ENCODE peak calls at places on chromosomes 2 and 18, in four cellular contexts. One of them, this sample, is unnamed.
A peak's percentile ranks its signal among the peaks of the same experiment; 100 is the strongest.

GRCh38 chr18:50614838-50615237 is 55.0 kb downstream of the MAPK4 start:
- DNase-seq in AG10803: peak; percentile 62
- DNase-seq in CD4-positive, alpha-beta T cell: no peak
- DNase-seq in psoas muscle: peak; percentile 68
- DNase-seq in this sample: no peak

GRCh38 chr18:12321331-12321730 is 13.3 kb downstream of the TUBB6 start:
- DNase-seq in CD4-positive, alpha-beta T cell: no peak
- DNase-seq in AG10803: no peak
- DNase-seq in psoas muscle: no peak
- DNase-seq in this sample: no peak

GRCh38 chr2:59288771-59289170 is 1047.6 kb upstream of the FANCL start:
- DNase-seq in psoas muscle: no peak
- DNase-seq in AG10803: no peak
- DNase-seq in CD4-positive, alpha-beta T cell: no peak
- DNase-seq in this sample: no peak

GRCh38 chr2:69305712-69306611 is 81.1 kb downstream of the GFPT1 start:
- DNase-seq in AG10803: peak; percentile 54
- DNase-seq in CD4-positive, alpha-beta T cell: no peak
- DNase-seq in psoas muscle: no peak
- DNase-seq in this sample: no peak

GRCh38 chr2:143259368-143259958 is 130.2 kb downstream of the ARHGAP15 start:
- DNase-seq in AG10803: peak; percentile 67
- DNase-seq in psoas muscle: peak; percentile 38
- DNase-seq in CD4-positive, alpha-beta T cell: peak; percentile 68
- DNase-seq in this sample: peak; percentile 29

GRCh38 chr18:48228301-48228715 is 180.9 kb downstream of the ZBTB7C start:
- DNase-seq in AG10803: peak; percentile 8
- DNase-seq in CD4-positive, alpha-beta T cell: no peak
- DNase-seq in psoas muscle: peak; percentile 82
- DNase-seq in this sample: no peak

GRCh38 chr2:136211671-136212070 is 93.7 kb upstream of the CXCR4 start:
- DNase-seq in AG10803: no peak
- DNase-seq in psoas muscle: no peak
- DNase-seq in CD4-positive, alpha-beta T cell: no peak
- DNase-seq in this sample: no peak

GRCh38 chr2:99836670-99837069 is 305.7 kb downstream of the AFF3 start:
- DNase-seq in AG10803: peak; percentile 72
- DNase-seq in psoas muscle: no peak
- DNase-seq in CD4-positive, alpha-beta T cell: no peak
- DNase-seq in this sample: no peak

GRCh38 chr2:172395503-172395902 is 31.9 kb upstream of the ITGA6 start:
- DNase-seq in AG10803: no peak
- DNase-seq in CD4-positive, alpha-beta T cell: no peak
- DNase-seq in psoas muscle: no peak
- DNase-seq in this sample: no peak

GRCh38 chr2:157367704-157368103 is 42.1 kb upstream of the ERMN start:
- DNase-seq in AG10803: no peak
- DNase-seq in CD4-positive, alpha-beta T cell: no peak
- DNase-seq in psoas muscle: no peak
- DNase-seq in this sample: no peak

GRCh38 chr18:3380384-3380961 is 69.5 kb upstream of the TGIF1 start:
- DNase-seq in psoas muscle: peak; percentile 54
- DNase-seq in AG10803: no peak
- DNase-seq in CD4-positive, alpha-beta T cell: no peak
- DNase-seq in this sample: no peak

GRCh38 chr2:25145803-25146202 is 22.6 kb downstream of the POMC start:
- DNase-seq in psoas muscle: no peak
- DNase-seq in AG10803: no peak
- DNase-seq in CD4-positive, alpha-beta T cell: no peak
- DNase-seq in this sample: no peak

GRCh38 chr2:75381032-75381431 is 179.7 kb downstream of the EVA1A start:
- DNase-seq in psoas muscle: no peak
- DNase-seq in AG10803: no peak
- DNase-seq in CD4-positive, alpha-beta T cell: no peak
- DNase-seq in this sample: no peak

GRCh38 chr2:71882949-71883472 is 264.7 kb downstream of the CYP26B1 start:
- DNase-seq in CD4-positive, alpha-beta T cell: no peak
- DNase-seq in AG10803: peak; percentile 98
- DNase-seq in psoas muscle: peak; percentile 97
- DNase-seq in this sample: no peak

GRCh38 chr2:238895901-238896600 is 48.2 kb downstream of the TWIST2 start:
- DNase-seq in AG10803: peak; percentile 97
- DNase-seq in CD4-positive, alpha-beta T cell: no peak
- DNase-seq in psoas muscle: peak; percentile 90
- DNase-seq in this sample: no peak

GRCh38 chr2:117551858-117552257 is 262.6 kb upstream of the DDX18 start:
- DNase-seq in AG10803: no peak
- DNase-seq in psoas muscle: no peak
- DNase-seq in CD4-positive, alpha-beta T cell: no peak
- DNase-seq in this sample: no peak

GRCh38 chr2:181178823-181179412 is 198.5 kb downstream of the UBE2E3 start:
- DNase-seq in CD4-positive, alpha-beta T cell: peak; percentile 9
- DNase-seq in AG10803: no peak
- DNase-seq in psoas muscle: no peak
- DNase-seq in this sample: no peak

GRCh38 chr2:233448220-233448559 is 93.9 kb downstream of the DGKD start:
- DNase-seq in AG10803: no peak
- DNase-seq in psoas muscle: peak; percentile 58
- DNase-seq in CD4-positive, alpha-beta T cell: no peak
- DNase-seq in this sample: no peak

GRCh38 chr2:142581491-142581890 is 296.0 kb upstream of the KYNU start:
- DNase-seq in CD4-positive, alpha-beta T cell: no peak
- DNase-seq in AG10803: no peak
- DNase-seq in psoas muscle: no peak
- DNase-seq in this sample: no peak

GRCh38 chr18:48705531-48705930 is 166.7 kb downstream of the CTIF start:
- DNase-seq in psoas muscle: no peak
- DNase-seq in CD4-positive, alpha-beta T cell: no peak
- DNase-seq in AG10803: no peak
- DNase-seq in this sample: no peak

GRCh38 chr2:181552808-181553207 is 95.6 kb downstream of the ITGA4 start:
- DNase-seq in CD4-positive, alpha-beta T cell: no peak
- DNase-seq in psoas muscle: no peak
- DNase-seq in AG10803: no peak
- DNase-seq in this sample: no peak

GRCh38 chr2:165634855-165635254 is 159.2 kb downstream of the GALNT3 start:
- DNase-seq in CD4-positive, alpha-beta T cell: no peak
- DNase-seq in AG10803: peak; percentile 1
- DNase-seq in psoas muscle: no peak
- DNase-seq in this sample: no peak

GRCh38 chr2:24115057-24115456 is 8.1 kb downstream of the PFN4 start:
- DNase-seq in CD4-positive, alpha-beta T cell: no peak
- DNase-seq in psoas muscle: no peak
- DNase-seq in AG10803: peak; percentile 57
- DNase-seq in this sample: no peak

GRCh38 chr2:239137165-239137889 is 263.5 kb downstream of the HDAC4 start:
- DNase-seq in CD4-positive, alpha-beta T cell: no peak
- DNase-seq in psoas muscle: peak; percentile 46
- DNase-seq in AG10803: no peak
- DNase-seq in this sample: no peak

GRCh38 chr2:6828299-6828584 is 37.5 kb downstream of the CMPK2 start:
- DNase-seq in CD4-positive, alpha-beta T cell: no peak
- DNase-seq in AG10803: peak; percentile 49
- DNase-seq in psoas muscle: no peak
- DNase-seq in this sample: no peak
- TF ChIP-seq CTCF in CD4-positive, alpha-beta T cell: peak; percentile 48
- TF ChIP-seq CTCF in AG10803: peak; percentile 58
- TF ChIP-seq CTCF in psoas muscle: peak; percentile 43
- TF ChIP-seq CTCF in this sample: peak; percentile 20

DNA sequence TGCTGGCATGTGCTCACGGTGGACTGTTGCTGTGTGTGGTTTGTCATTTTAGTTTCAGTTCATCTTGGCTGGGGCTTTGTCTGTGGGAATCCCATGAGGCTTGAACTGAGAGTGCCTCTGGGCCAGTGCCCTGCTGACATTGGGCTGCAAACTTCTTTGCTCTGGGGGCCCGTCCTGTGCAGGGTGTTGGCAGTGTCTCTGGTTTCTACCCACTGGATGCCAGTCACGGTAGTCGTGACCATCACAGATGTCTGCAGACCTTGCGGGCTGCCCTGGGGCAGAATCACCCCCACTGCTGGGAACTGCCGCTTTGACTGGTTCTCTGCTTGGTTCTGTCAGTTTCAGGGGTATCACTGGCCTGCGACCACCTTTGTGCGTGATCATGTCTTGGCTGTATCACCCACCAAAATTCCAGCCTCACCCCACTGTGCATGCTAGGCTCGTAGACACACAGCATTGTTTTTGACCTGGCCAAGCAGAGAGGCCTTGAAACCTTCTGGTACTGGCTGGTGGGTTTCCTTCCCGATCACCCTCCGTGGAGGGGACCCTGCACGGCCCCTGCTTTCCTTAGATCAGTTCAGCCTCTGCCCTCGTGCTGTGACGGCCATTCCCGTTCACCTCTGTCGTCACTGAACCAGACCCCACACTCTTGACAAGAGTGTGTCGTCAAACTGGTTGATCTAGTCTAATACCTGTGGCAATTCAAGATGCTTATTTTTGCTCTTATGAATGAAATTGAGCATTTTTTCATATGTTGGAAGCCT is 57.6 kb downstream of the KCNG2 start:
- DNase-seq in psoas muscle: peak; percentile 42
- DNase-seq in AG10803: no peak
- DNase-seq in CD4-positive, alpha-beta T cell: no peak
- DNase-seq in this sample: peak; percentile 29
- TF ChIP-seq CTCF in psoas muscle: no peak
- TF ChIP-seq CTCF in AG10803: no peak
- TF ChIP-seq CTCF in CD4-positive, alpha-beta T cell: no peak
- TF ChIP-seq CTCF in this sample: no peak

GRCh38 chr2:119496682-119497081 is 27.6 kb downstream of the SCTR start:
- DNase-seq in psoas muscle: no peak
- DNase-seq in CD4-positive, alpha-beta T cell: no peak
- DNase-seq in AG10803: no peak
- DNase-seq in this sample: no peak

GRCh38 chr2:119494163-119494790 is 30.0 kb downstream of the SCTR start:
- DNase-seq in AG10803: no peak
- DNase-seq in CD4-positive, alpha-beta T cell: no peak
- DNase-seq in psoas muscle: no peak
- DNase-seq in this sample: no peak

GRCh38 chr2:119491776-119492525 is 32.3 kb downstream of the SCTR start:
- DNase-seq in psoas muscle: no peak
- DNase-seq in CD4-positive, alpha-beta T cell: no peak
- DNase-seq in AG10803: peak; percentile 87
- DNase-seq in this sample: no peak

GRCh38 chr2:119490653-119491195 is 33.6 kb downstream of the SCTR start:
- DNase-seq in psoas muscle: no peak
- DNase-seq in AG10803: no peak
- DNase-seq in CD4-positive, alpha-beta T cell: no peak
- DNase-seq in this sample: no peak

DNA sequence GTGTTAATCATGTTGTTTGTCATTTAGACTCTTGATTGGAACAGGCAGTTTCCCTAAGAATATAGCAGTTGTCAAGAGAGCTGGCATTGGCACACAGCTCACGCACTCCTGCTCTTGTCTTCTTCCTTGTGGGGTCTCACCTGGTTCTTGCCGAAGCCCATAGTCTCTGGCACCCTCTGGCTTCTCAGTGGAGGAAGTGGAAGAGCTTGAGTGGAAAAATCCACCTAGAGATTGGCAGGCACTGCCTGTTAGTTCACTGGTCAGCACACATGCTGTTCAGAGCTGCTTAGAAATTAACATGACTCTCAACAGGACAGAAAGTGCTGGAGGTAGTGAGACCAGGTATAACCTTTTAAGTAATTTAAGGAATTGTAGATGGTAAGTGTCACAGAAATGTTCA is 28.3 kb downstream of the SCTR start:
- DNase-seq in psoas muscle: no peak
- DNase-seq in AG10803: no peak
- DNase-seq in CD4-positive, alpha-beta T cell: no peak
- DNase-seq in this sample: no peak
- TF ChIP-seq CTCF in psoas muscle: no peak
- TF ChIP-seq CTCF in AG10803: no peak
- TF ChIP-seq CTCF in CD4-positive, alpha-beta T cell: no peak
- TF ChIP-seq CTCF in this sample: no peak

GRCh38 chr2:18151237-18151636 is 272.8 kb downstream of the KCNS3 start:
- DNase-seq in AG10803: no peak
- DNase-seq in psoas muscle: no peak
- DNase-seq in CD4-positive, alpha-beta T cell: no peak
- DNase-seq in this sample: no peak

GRCh38 chr2:18153741-18154140 is 275.3 kb downstream of the KCNS3 start:
- DNase-seq in AG10803: no peak
- DNase-seq in CD4-positive, alpha-beta T cell: no peak
- DNase-seq in psoas muscle: no peak
- DNase-seq in this sample: no peak

GRCh38 chr2:18154812-18155211 is 276.3 kb downstream of the KCNS3 start:
- DNase-seq in CD4-positive, alpha-beta T cell: no peak
- DNase-seq in psoas muscle: no peak
- DNase-seq in AG10803: no peak
- DNase-seq in this sample: no peak

GRCh38 chr2:18154259-18154658 is 275.8 kb downstream of the KCNS3 start:
- DNase-seq in AG10803: peak; percentile 28
- DNase-seq in CD4-positive, alpha-beta T cell: no peak
- DNase-seq in psoas muscle: no peak
- DNase-seq in this sample: no peak

GRCh38 chr2:18149660-18150246 is 271.3 kb downstream of the KCNS3 start:
- DNase-seq in psoas muscle: no peak
- DNase-seq in CD4-positive, alpha-beta T cell: no peak
- DNase-seq in AG10803: peak; percentile 58
- DNase-seq in this sample: peak; percentile 4
- TF ChIP-seq CTCF in psoas muscle: peak; percentile 79
- TF ChIP-seq CTCF in CD4-positive, alpha-beta T cell: peak; percentile 45
- TF ChIP-seq CTCF in AG10803: peak; percentile 91
- TF ChIP-seq CTCF in this sample: peak; percentile 68

DNA sequence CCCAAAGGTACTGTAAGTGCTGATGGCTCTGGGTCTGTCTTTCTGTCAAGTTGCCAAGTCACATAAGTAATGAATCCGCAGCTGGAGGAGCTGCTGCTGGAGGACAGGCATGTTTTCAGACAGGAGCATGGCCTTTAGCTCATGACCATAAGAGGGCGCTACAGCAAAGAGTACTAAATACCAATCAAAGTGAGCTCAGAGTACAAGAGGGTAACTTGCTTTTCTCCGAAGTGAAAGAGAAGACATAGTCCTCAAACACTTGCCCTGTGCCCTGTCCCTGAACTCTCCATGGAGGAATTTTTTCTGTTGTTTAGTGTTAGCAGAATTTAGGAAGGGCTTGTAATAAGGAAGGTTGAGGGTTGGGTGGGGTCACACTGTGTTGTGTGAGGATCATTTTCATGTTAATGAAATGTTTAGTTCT is 58.0 kb upstream of the EML6 start:
- DNase-seq in psoas muscle: no peak
- DNase-seq in AG10803: peak; percentile 29
- DNase-seq in CD4-positive, alpha-beta T cell: peak; percentile 12
- DNase-seq in this sample: no peak
- TF ChIP-seq CTCF in psoas muscle: peak; percentile 54
- TF ChIP-seq CTCF in AG10803: peak; percentile 53
- TF ChIP-seq CTCF in CD4-positive, alpha-beta T cell: peak; percentile 55
- TF ChIP-seq CTCF in this sample: peak; percentile 72

GRCh38 chr2:33033524-33034150 is 86.9 kb downstream of the LTBP1 start:
- DNase-seq in AG10803: peak; percentile 67
- DNase-seq in CD4-positive, alpha-beta T cell: no peak
- DNase-seq in psoas muscle: no peak
- DNase-seq in this sample: no peak
- TF ChIP-seq CTCF in AG10803: peak; percentile 72
- TF ChIP-seq CTCF in CD4-positive, alpha-beta T cell: no peak
- TF ChIP-seq CTCF in psoas muscle: peak; percentile 52
- TF ChIP-seq CTCF in this sample: peak; percentile 26

This sample was measured in GM12864.